ENCODE peak calls at places on chromosomes 5 and 9, in four cellular contexts. F is C1 segment of cervical spinal cord, H is T-helper 2 cell, X is AG09309. O is an unnamed sample.
A peak's percentile ranks its signal among the peaks of the same experiment; 100 is the strongest.

GRCh38 chr5:61815343-61815742 is 483.3 kb downstream of the ZSWIM6 start:
- DNase-seq in F (no peak), H (no peak), X (no peak), O (no peak)

GRCh38 chr5:178090856-178091255 is 22.5 kb upstream of the N4BP3 start:
- DNase-seq in F (no peak), H (no peak), X (no peak), O (no peak)

GRCh38 chr5:118698774-118699173 is 289.6 kb downstream of the DTWD2 start:
- DNase-seq in F (no peak), H (no peak), X (no peak), O (no peak)

GRCh38 chr9:137077758-137078693 is 709 bp downstream of the UAP1L1 start:
- DNase-seq in F (no peak), H (peak; percentile 27), X (no peak), O (peak; percentile 31)

GRCh38 chr9:27341545-27342294 is 44.8 kb upstream of the EQTN start:
- DNase-seq in F (no peak), H (no peak), X (no peak), O (no peak)

GRCh38 chr9:128372784-128373183 is 1.6 kb downstream of the URM1 start:
- DNase-seq in F (no peak), H (no peak), X (no peak), O (no peak)

GRCh38 chr5:123776761-123777160 is 264.8 kb downstream of the CSNK1G3 start:
- DNase-seq in F (no peak), H (no peak), X (peak; percentile 34), O (no peak)

GRCh38 chr5:95369796-95370195 is 21.4 kb upstream of the FAM81B start:
- DNase-seq in F (no peak), H (no peak), X (no peak), O (no peak)

GRCh38 chr9:68800836-68801235 is 95.8 kb downstream of the PIP5K1B start:
- DNase-seq in F (no peak), H (no peak), X (no peak), O (no peak)

GRCh38 chr9:136024696-136025316 is 63.6 kb upstream of the UBAC1 start:
- DNase-seq in F (no peak), H (no peak), X (no peak), O (no peak)

GRCh38 chr5:163005949-163006348 is 431.4 kb upstream of the CCNG1 start:
- DNase-seq in F (no peak), H (no peak), X (no peak), O (no peak)

GRCh38 chr5:107104774-107105050 is 566.0 kb downstream of the EFNA5 start:
- DNase-seq in F (no peak), H (no peak), X (no peak), O (no peak)

GRCh38 chr9:30851600-30851999 is 1532.8 kb upstream of the ACO1 start:
- DNase-seq in F (no peak), H (no peak), X (no peak), O (no peak)

GRCh38 chr5:119290161-119290569 is 65.7 kb upstream of the TNFAIP8 start:
- DNase-seq in F (no peak), H (no peak), X (no peak), O (no peak)

GRCh38 chr9:19517202-19517942 is 108.6 kb downstream of the ACER2 start:
- DNase-seq in F (no peak), H (no peak), X (no peak), O (no peak)

GRCh38 chr9:132644251-132644650 is 25.5 kb downstream of the DDX31 start:
- DNase-seq in F (no peak), H (no peak), X (no peak), O (no peak)

GRCh38 chr5:16625116-16625515 is 8.3 kb upstream of the RETREG1 start:
- DNase-seq in F (no peak), H (no peak), X (no peak), O (no peak)

GRCh38 chr5:68457298-68457697 is 241.7 kb downstream of the PIK3R1 start:
- DNase-seq in F (no peak), H (no peak), X (no peak), O (no peak)

GRCh38 chr5:106290841-106291240 is 1379.9 kb downstream of the EFNA5 start:
- DNase-seq in F (no peak), H (no peak), X (no peak), O (no peak)

GRCh38 chr9:77805810-77806209 is 157.7 kb upstream of the GNA14 start:
- DNase-seq in F (no peak), H (no peak), X (no peak), O (no peak)

GRCh38 chr9:136081113-136081825 is 13.8 kb downstream of the NACC2 start:
- DNase-seq in F (no peak), H (no peak), X (no peak), O (no peak)

GRCh38 chr5:44257221-44257620 is 132.0 kb downstream of the FGF10 start:
- DNase-seq in F (no peak), H (no peak), X (no peak), O (no peak)

GRCh38 chr9:127915801-127916664 is 808 bp downstream of the ST6GALNAC4 start:
- DNase-seq in F (no peak), H (peak; percentile 58), X (no peak), O (peak; percentile 64)

GRCh38 chr5:177539411-177539810 is 15.0 kb downstream of the FAM193B start:
- DNase-seq in F (no peak), H (no peak), X (peak; percentile 79), O (no peak)

GRCh38 chr5:176731506-176732192 is 78.7 kb upstream of the UNC5A start:
- DNase-seq in F (no peak), H (no peak), X (no peak), O (no peak)

GRCh38 chr5:119290607-119291006 is 65.2 kb upstream of the TNFAIP8 start:
- DNase-seq in F (no peak), H (no peak), X (no peak), O (no peak)